ENCODE peak calls at places on chromosomes 11 and 22, in ten cellular contexts. Y is esophagus squamous epithelium, V is IMR-90, T is transverse colon, X is sigmoid colon, H is spleen, B is heart left ventricle, I is Peyer's patch, P is esophagus muscularis mucosa, E is right lobe of liver. C is an unnamed sample.

GRCh38 chr22:37442537-37442936 is 15.3 kb upstream of the ELFN2 start:
- DNase-seq in B (no peak), Y (no peak), T (no peak), I (no peak), V (peak), E (no peak), H (no peak), P (no peak), X (no peak), C (no peak)

GRCh38 chr11:9943346-9944110 is 279.7 kb downstream of the SWAP70 start:
- DNase-seq in B (no peak), E (no peak), T (no peak), P (no peak), Y (no peak), X (no peak), V (peak), H (no peak), I (no peak), C (no peak)

GRCh38 chr11:120335596-120335927 is 651 bp upstream of the ARHGEF12 start:
- DNase-seq in P (no peak), B (no peak), V (peak), X (no peak), E (no peak), T (no peak), I (no peak), Y (no peak), H (no peak), C (no peak)

GRCh38 chr22:23539135-23539838 is 40.8 kb downstream of the IGLL1 start:
- DNase-seq in V (peak), E (peak), B (peak), T (peak), P (no peak), Y (peak), I (peak), H (peak), X (peak), C (peak)

GRCh38 chr11:18501629-18502028 is 25.1 kb downstream of the TSG101 start:
- DNase-seq in E (no peak), B (no peak), T (no peak), Y (no peak), V (no peak), H (no peak), I (no peak), X (no peak), P (no peak), C (no peak)

GRCh38 chr22:17171313-17172171 is 12.5 kb upstream of the HDHD5 start:
- DNase-seq in Y (peak), X (peak), P (peak), B (peak), V (peak), I (peak), E (peak), H (peak), T (peak), C (peak)

GRCh38 chr22:37330200-37331033 is 48.1 kb downstream of the CYTH4 start:
- DNase-seq in Y (no peak), E (no peak), I (peak), H (no peak), T (peak), P (no peak), V (peak), B (no peak), X (no peak), C (peak)

GRCh38 chr22:42644422-42645340 is 4.3 kb upstream of the ATP5MGL start:
- DNase-seq in V (no peak), B (peak), X (peak), H (no peak), Y (no peak), T (peak), I (no peak), E (no peak), P (no peak), C (peak)

GRCh38 chr11:3827434-3828186 is 13.1 kb downstream of the RHOG start:
- DNase-seq in T (no peak), P (no peak), Y (no peak), H (no peak), V (no peak), E (no peak), I (no peak), X (no peak), B (no peak), C (no peak)

GRCh38 chr11:19648321-19648720 is 64.3 kb upstream of the NAV2 start:
- DNase-seq in P (no peak), Y (no peak), B (no peak), T (no peak), I (no peak), X (no peak), H (no peak), E (no peak), V (no peak), C (no peak)

GRCh38 chr11:63672934-63673539 is 1.9 kb upstream of the ATL3 start:
- DNase-seq in V (no peak), Y (no peak), E (no peak), T (no peak), H (no peak), P (no peak), X (no peak), I (no peak), B (no peak), C (no peak)

GRCh38 chr11:81869337-81870065 is 864.2 kb downstream of the FAM181B start:
- DNase-seq in V (no peak), I (peak), P (no peak), B (no peak), E (no peak), X (no peak), Y (no peak), H (peak), T (peak), C (no peak)

GRCh38 chr11:5197538-5197937 is 2.9 kb downstream of the OR51V1 start:
- DNase-seq in H (no peak), T (no peak), B (no peak), X (no peak), Y (no peak), I (no peak), E (no peak), P (no peak), V (peak), C (no peak)

GRCh38 chr22:49305966-49306631 is 521.6 kb downstream of the BRD1 start:
- DNase-seq in H (peak), B (peak), E (peak), T (peak), P (no peak), I (no peak), X (peak), V (no peak), Y (no peak), C (peak)

GRCh38 chr11:18312663-18313420 is 9.1 kb downstream of the HPS5 start:
- DNase-seq in E (no peak), H (no peak), T (no peak), X (no peak), V (peak), P (no peak), Y (no peak), I (no peak), B (no peak), C (no peak)

GRCh38 chr22:35808377-35808776 is 90.7 kb downstream of the APOL5 start:
- DNase-seq in H (no peak), B (no peak), E (no peak), P (no peak), I (no peak), V (no peak), T (no peak), Y (no peak), X (no peak), C (no peak)

GRCh38 chr11:71456294-71456693 is 3.3 kb downstream of the NADSYN1 start:
- DNase-seq in V (no peak), H (peak), T (no peak), E (no peak), B (no peak), P (no peak), X (peak), I (no peak), Y (no peak), C (no peak)

GRCh38 chr11:18700375-18700774 is 1.8 kb downstream of the TMEM86A start:
- DNase-seq in E (no peak), V (peak), T (no peak), I (no peak), B (no peak), P (no peak), Y (no peak), H (no peak), X (peak), C (no peak)

GRCh38 chr11:73350908-73351636 is 25.1 kb upstream of the RELT start:
- DNase-seq in P (no peak), X (peak), E (no peak), Y (no peak), I (peak), T (peak), B (peak), V (peak), H (peak), C (peak)

GRCh38 chr11:124801014-124801413 is 808 bp upstream of the MSANTD2 start:
- DNase-seq in Y (no peak), X (no peak), V (peak), H (no peak), E (no peak), T (no peak), P (no peak), I (no peak), B (no peak), C (no peak)

GRCh38 chr11:69310934-69311766 is 17.2 kb downstream of the MYEOV start:
- DNase-seq in H (no peak), P (no peak), T (no peak), V (no peak), Y (no peak), I (no peak), B (no peak), X (peak), E (peak), C (no peak)

GRCh38 chr22:20237480-20238440 is 30.4 kb downstream of the RTN4R start:
- DNase-seq in X (no peak), I (peak), T (no peak), V (no peak), B (no peak), H (peak), E (no peak), P (no peak), Y (no peak), C (no peak)

GRCh38 chr22:40215266-40215665 is 37.5 kb downstream of the TNRC6B start:
- DNase-seq in E (no peak), I (no peak), Y (no peak), P (no peak), B (peak), X (no peak), T (no peak), V (no peak), H (no peak), C (no peak)

GRCh38 chr22:23404689-23405365 is 175.3 kb downstream of the IGLL1 start:
- DNase-seq in B (peak), X (peak), T (no peak), E (no peak), P (no peak), H (peak), V (peak), Y (no peak), I (no peak), C (peak)

GRCh38 chr11:1749787-1750351 is 526 bp downstream of the IFITM10 start:
- DNase-seq in T (peak), I (no peak), H (peak), B (no peak), E (no peak), X (no peak), P (no peak), Y (no peak), V (peak), C (no peak)

GRCh38 chr11:64920124-64920523 is 3.1 kb upstream of the ATG2A start:
- DNase-seq in B (no peak), T (no peak), X (peak), H (no peak), I (no peak), E (no peak), V (no peak), Y (no peak), P (no peak), C (no peak)
- H3K4me3 ChIP-seq in B (no peak), T (no peak), X (no peak), H (no peak), I (no peak), E (no peak), V (no peak), Y (no peak), P (no peak), C (no peak)

DNA sequence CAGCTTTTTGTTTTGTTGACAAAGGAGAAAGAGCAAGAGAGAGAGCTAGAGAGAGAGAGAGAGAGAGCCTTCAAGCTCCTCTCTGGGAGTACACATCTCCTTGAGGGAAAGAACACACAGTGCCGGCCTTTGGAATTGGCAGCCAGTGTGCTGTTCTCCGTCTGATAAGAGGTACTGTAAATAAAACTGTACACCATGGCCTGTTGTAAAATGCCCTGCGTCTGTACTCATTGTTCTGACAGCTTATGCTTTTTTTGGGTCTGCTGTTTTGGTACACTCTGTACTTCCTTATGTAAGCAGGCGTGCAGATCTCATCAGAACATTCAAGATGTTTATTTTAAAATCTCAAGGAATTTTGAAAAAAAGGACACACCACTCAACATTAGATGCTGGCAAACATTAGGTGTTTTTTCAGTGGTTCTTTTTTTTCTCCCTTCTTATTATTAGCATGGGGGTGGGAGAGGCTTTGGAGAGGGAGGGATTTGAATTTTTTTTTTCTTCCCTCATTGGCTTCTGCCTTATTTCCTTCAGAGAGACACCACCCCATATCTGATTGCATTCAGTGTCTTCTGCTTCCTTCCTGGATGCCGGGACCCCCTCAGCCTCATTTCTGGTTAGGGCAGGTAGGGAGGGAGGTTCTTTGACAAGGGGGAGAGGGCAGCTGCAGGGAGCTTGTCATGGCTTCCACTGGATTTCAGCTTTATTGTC is 116.8 kb upstream of the NNMT start:
- DNase-seq in V (no peak), Y (peak), P (peak), E (peak), H (no peak), X (peak), B (peak), T (peak), I (peak), C (peak)
- TF ChIP-seq POLR2A in V (no peak), Y (peak), P (peak), E (no peak), H (no peak), X (peak), B (no peak), T (peak), I (peak), C (no peak)

GRCh38 chr11:128463386-128463829 is 124.0 kb downstream of the ETS1 start:
- DNase-seq in Y (no peak), T (no peak), B (peak), X (no peak), I (no peak), V (peak), H (no peak), P (peak), E (no peak), C (no peak)
- H3K27ac ChIP-seq in Y (no peak), T (peak), B (peak), X (peak), I (peak), V (peak), H (peak), P (peak), E (peak), C (no peak)

GRCh38 chr11:95267814-95268213 is 36.8 kb upstream of the SESN3 start:
- DNase-seq in Y (no peak), H (no peak), X (no peak), T (no peak), E (no peak), V (no peak), B (no peak), I (no peak), P (no peak), C (no peak)

GRCh38 chr11:95266751-95267374 is 35.9 kb upstream of the SESN3 start:
- DNase-seq in I (no peak), B (no peak), T (no peak), V (no peak), X (peak), P (no peak), E (no peak), H (no peak), Y (no peak), C (peak)

GRCh38 chr11:95262994-95263764 is 32.2 kb upstream of the SESN3 start:
- DNase-seq in Y (no peak), I (no peak), P (no peak), X (no peak), B (no peak), T (no peak), H (no peak), E (no peak), V (no peak), C (no peak)

GRCh38 chr11:95268386-95268785 is 37.4 kb upstream of the SESN3 start:
- DNase-seq in I (no peak), H (no peak), T (no peak), B (no peak), X (no peak), V (no peak), E (no peak), Y (no peak), P (no peak), C (no peak)

GRCh38 chr11:95264881-95265280 is 33.9 kb upstream of the SESN3 start:
- DNase-seq in E (no peak), H (no peak), T (no peak), B (no peak), V (no peak), X (no peak), Y (no peak), I (no peak), P (no peak), C (no peak)
- H3K4me3 ChIP-seq in E (no peak), H (no peak), T (no peak), B (no peak), V (no peak), X (no peak), Y (no peak), I (no peak), P (no peak), C (no peak)

GRCh38 chr11:126297004-126297403 is 6.9 kb upstream of the DCPS start:
- DNase-seq in H (no peak), P (no peak), T (no peak), E (no peak), X (no peak), B (no peak), Y (no peak), V (no peak), I (no peak), C (no peak)

GRCh38 chr11:126290887-126291286 is 8.0 kb downstream of the TIRAP start:
- DNase-seq in B (no peak), P (no peak), T (no peak), X (no peak), H (no peak), I (no peak), V (no peak), E (no peak), Y (no peak), C (no peak)

GRCh38 chr11:126288237-126288636 is 5.3 kb downstream of the TIRAP start:
- DNase-seq in I (no peak), E (no peak), V (no peak), H (no peak), B (no peak), X (no peak), Y (no peak), P (no peak), T (no peak), C (no peak)

DNA sequence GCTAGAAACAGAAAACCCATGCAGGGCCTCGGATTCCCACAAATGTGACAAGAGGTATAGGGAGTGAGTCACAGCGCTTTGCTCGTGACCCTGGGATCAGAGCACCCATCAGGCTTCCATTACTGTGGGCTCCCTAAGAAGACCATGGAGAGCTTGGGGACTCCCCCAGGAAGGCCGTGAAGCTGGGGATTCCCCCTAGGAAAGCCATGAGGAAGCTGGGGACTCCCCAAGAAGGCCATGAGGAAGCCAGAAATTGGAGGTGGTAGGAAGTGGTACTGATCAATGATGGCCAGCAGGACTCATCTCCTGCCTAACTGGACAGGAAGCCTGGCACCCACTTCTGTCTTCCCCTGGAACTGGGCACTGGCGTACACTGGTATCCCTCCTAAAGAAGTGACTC is 10.1 kb upstream of the DCPS start:
- DNase-seq in H (no peak), P (no peak), I (no peak), B (no peak), Y (no peak), E (no peak), V (no peak), X (no peak), T (no peak), C (no peak)
- TF ChIP-seq POLR2A in H (no peak), P (no peak), I (no peak), B (no peak), Y (no peak), E (no peak), V (no peak), X (no peak), T (no peak), C (no peak)

DNA sequence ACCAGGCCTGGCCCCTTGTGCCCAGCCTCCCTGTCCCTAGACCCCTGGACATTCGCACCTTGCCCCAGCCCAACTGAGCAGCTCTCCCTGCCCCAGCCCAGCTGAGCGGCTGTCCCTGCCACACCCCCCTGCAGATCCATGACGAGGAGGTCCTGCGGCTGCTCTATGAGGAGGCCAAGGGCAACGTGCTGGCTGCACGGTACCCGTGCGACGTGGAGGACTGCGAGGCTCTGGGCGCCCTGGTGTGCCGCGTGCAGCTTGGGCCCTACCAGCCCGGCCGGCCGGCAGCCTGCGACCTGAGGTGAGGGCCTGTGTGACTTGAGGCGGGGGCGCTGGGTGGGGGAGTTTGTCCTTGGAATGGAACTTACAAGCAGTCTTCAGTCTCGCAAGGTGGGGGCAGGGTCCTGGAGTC is 7.7 kb downstream of the FRMD8 start:
- DNase-seq in Y (no peak), X (peak), H (no peak), E (no peak), B (no peak), T (no peak), I (no peak), P (no peak), V (no peak), C (no peak)
- H3K27ac ChIP-seq in Y (no peak), X (no peak), H (no peak), E (no peak), B (no peak), T (no peak), I (no peak), P (no peak), V (no peak), C (no peak)

DNA sequence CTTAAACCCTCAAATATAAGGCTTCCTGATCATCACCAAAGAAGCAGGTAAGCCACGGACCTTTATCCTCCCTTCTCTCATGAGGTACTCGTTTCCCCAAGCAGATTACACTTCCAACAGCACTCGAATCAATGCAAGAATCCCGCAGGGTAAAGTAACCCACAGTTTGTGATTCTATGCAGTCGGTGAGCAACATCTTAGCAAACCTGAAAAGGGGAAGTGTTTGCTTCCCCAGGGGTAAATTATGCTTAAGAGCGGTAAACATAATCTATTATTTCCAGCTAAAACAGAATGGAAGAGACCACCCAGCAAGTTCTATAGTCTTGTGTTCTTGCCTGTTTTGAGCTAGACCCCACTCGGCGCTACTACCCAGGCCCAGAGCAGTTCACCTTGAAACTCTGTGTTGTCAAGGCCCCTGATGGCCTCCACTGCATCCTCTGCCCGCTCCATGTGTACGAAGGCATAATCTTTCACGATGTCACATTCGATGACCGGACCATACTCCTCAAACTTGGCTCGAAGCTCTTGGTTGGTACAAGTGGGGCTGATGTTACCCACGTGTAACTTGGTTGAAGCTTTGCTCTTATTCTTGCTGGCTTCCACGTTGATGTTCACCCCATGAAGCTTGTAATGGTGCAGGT is 1.3 kb downstream of the RBM4B start:
- DNase-seq in H (peak), X (no peak), I (no peak), E (no peak), P (no peak), T (no peak), V (no peak), B (no peak), Y (no peak), C (no peak)
- H3K4me3 ChIP-seq in H (no peak), X (peak), I (peak), E (peak), P (peak), T (no peak), V (no peak), B (peak), Y (peak), C (no peak)

GRCh38 chr11:34154059-34154875 is 48.8 kb downstream of the NAT10 start:
- DNase-seq in P (no peak), E (no peak), T (no peak), V (no peak), X (no peak), H (no peak), Y (no peak), I (peak), B (no peak), C (no peak)
- TF ChIP-seq POLR2A in P (no peak), E (no peak), T (no peak), V (no peak), X (no peak), H (no peak), Y (no peak), I (no peak), B (no peak), C (no peak)

C was measured in testis.